ENCODE peak calls at places on chromosomes 1 and 21, in four cellular contexts. F is stimulated activated CD8-positive, alpha-beta memory T cell treated with anti-CD3 and anti-CD28 coated beads, Interleukin-4, amount 100 ng/mL, for 24 hours; H is right lobe of liver; A is activated CD4-positive, alpha-beta T cell treated with anti-CD3 and anti-CD28 coated beads, Interleukin-2, amount 10 ng/mL, durations not matched to agents 7 days and 5 days. S is an unnamed sample.
A peak's percentile ranks its signal among the peaks of the same experiment; 100 is the strongest.

GRCh38 chr1:109825774-109826173 is 62.1 kb upstream of the EPS8L3 start:
- DNase-seq in F (no peak), H (no peak), A (no peak), S (no peak)

GRCh38 chr1:220791287-220791686 is 4.6 kb downstream of the MTARC1 start:
- DNase-seq in F (no peak), H (no peak), A (no peak), S (peak; percentile 75)

GRCh38 chr1:185238447-185238846 is 78.6 kb downstream of the IVNS1ABP start:
- DNase-seq in F (no peak), H (no peak), A (no peak), S (no peak)

GRCh38 chr1:88773540-88774150 is 89.6 kb downstream of the PKN2 start:
- DNase-seq in F (no peak), H (no peak), A (no peak), S (no peak)

GRCh38 chr1:182397653-182398388 is 2.6 kb downstream of the TEDDM1 start:
- DNase-seq in F (no peak), H (no peak), A (no peak), S (no peak)

GRCh38 chr1:231058416-231059109 is 18.5 kb upstream of the FAM89A start:
- DNase-seq in F (no peak), H (no peak), A (no peak), S (no peak)

GRCh38 chr1:234775477-234776246 is 165.7 kb upstream of the IRF2BP2 start:
- DNase-seq in F (no peak), H (no peak), A (no peak), S (no peak)

GRCh38 chr1:107572674-107573205 is 392.2 kb downstream of the VAV3 start:
- DNase-seq in F (no peak), H (no peak), A (no peak), S (no peak)

GRCh38 chr1:81023187-81023724 is 777.5 kb upstream of the ADGRL2 start:
- DNase-seq in F (no peak), H (no peak), A (no peak), S (no peak)

GRCh38 chr1:39204441-39205081 is at the start of gene MACF1:
- DNase-seq in F (no peak), H (no peak), A (peak; percentile 46), S (no peak)

GRCh38 chr1:59900640-59901039 is 25.9 kb downstream of the CYP2J2 start:
- DNase-seq in F (no peak), H (no peak), A (no peak), S (no peak)

GRCh38 chr21:15967661-15968060 is 237.9 kb downstream of the USP25 start:
- DNase-seq in F (no peak), H (no peak), A (no peak), S (no peak)

GRCh38 chr1:234348964-234349363 is 24.3 kb upstream of the COA6 start:
- DNase-seq in F (no peak), H (no peak), A (no peak), S (no peak)

GRCh38 chr1:204429746-204430145 is 18.1 kb upstream of the PPP1R15B start:
- DNase-seq in F (no peak), H (no peak), A (no peak), S (no peak)

GRCh38 chr1:118783095-118783758 is 204.9 kb downstream of the TBX15 start:
- DNase-seq in F (no peak), H (no peak), A (no peak), S (no peak)

GRCh38 chr1:225919906-225920305 is 4.1 kb downstream of the PYCR2 start:
- DNase-seq in F (no peak), H (no peak), A (no peak), S (no peak)

GRCh38 chr1:43799656-43800629 is 92.6 kb downstream of the ST3GAL3 start:
- DNase-seq in F (no peak), H (no peak), A (no peak), S (no peak)

GRCh38 chr1:11472284-11472683 is 6.7 kb upstream of the DISP3 start:
- DNase-seq in F (no peak), H (no peak), A (no peak), S (no peak)

GRCh38 chr21:22925032-22925431 is 1926.8 kb downstream of the NCAM2 start:
- DNase-seq in F (no peak), H (no peak), A (no peak), S (no peak)

GRCh38 chr21:34775793-34776192 is 107.0 kb downstream of the CLIC6 start:
- DNase-seq in F (no peak), H (no peak), A (no peak), S (no peak)

GRCh38 chr1:228090613-228091081 is 8.1 kb downstream of the ARF1 start:
- DNase-seq in F (no peak), H (peak; percentile 35), A (no peak), S (no peak)

GRCh38 chr1:24009406-24009805 is 29.3 kb upstream of the SRSF10 start:
- DNase-seq in F (no peak), H (no peak), A (no peak), S (no peak)

GRCh38 chr1:84735483-84735882 is 45.2 kb upstream of the SSX2IP start:
- DNase-seq in F (no peak), H (no peak), A (no peak), S (no peak)

GRCh38 chr1:211680752-211681327 is 5.4 kb upstream of the NEK2 start:
- DNase-seq in F (peak; percentile 54), H (peak; percentile 76), A (peak; percentile 82), S (peak; percentile 63)

GRCh38 chr1:213987422-213987875 is 324 bp upstream of the PROX1 start:
- DNase-seq in F (no peak), H (no peak), A (no peak), S (no peak)

GRCh38 chr21:42092805-42093590 is 21.9 kb downstream of the UMODL1 start:
- DNase-seq in F (no peak), H (no peak), A (no peak), S (no peak)

GRCh38 chr1:22636927-22637326 is 499 bp downstream of the C1QA start:
- DNase-seq in F (no peak), H (no peak), A (no peak), S (no peak)

GRCh38 chr1:42423621-42424200 is 32.1 kb downstream of the ZMYND12 start:
- DNase-seq in F (no peak), H (no peak), A (no peak), S (no peak)

GRCh38 chr1:152501704-152502103 is 8.9 kb upstream of the LCE5A start:
- DNase-seq in F (no peak), H (no peak), A (no peak), S (no peak)

GRCh38 chr1:11045428-11046269 is 1.4 kb downstream of the MASP2 start:
- DNase-seq in F (no peak), H (peak; percentile 77), A (no peak), S (peak; percentile 74)

GRCh38 chr1:95888877-95889799 is 655.1 kb downstream of the RWDD3 start:
- DNase-seq in F (no peak), H (no peak), A (no peak), S (no peak)

GRCh38 chr1:15026114-15026483 is 127.4 kb upstream of the TMEM51 start:
- DNase-seq in F (no peak), H (no peak), A (no peak), S (no peak)

GRCh38 chr1:87252406-87252805 is 76.3 kb upstream of the LMO4 start:
- DNase-seq in F (no peak), H (no peak), A (no peak), S (no peak)

GRCh38 chr1:54289939-54290233 is 89.9 kb downstream of the MRPL37 start:
- DNase-seq in F (no peak), H (no peak), A (no peak), S (no peak)

GRCh38 chr1:36096500-36097412 is 8.1 kb downstream of the ADPRS start:
- DNase-seq in F (no peak), H (no peak), A (no peak), S (no peak)

GRCh38 chr21:16420086-16420724 is 690.4 kb downstream of the USP25 start:
- DNase-seq in F (no peak), H (peak; percentile 59), A (no peak), S (peak; percentile 64)

GRCh38 chr1:208420696-208421095 is 176.5 kb upstream of the PLXNA2 start:
- DNase-seq in F (no peak), H (no peak), A (no peak), S (no peak)